ENCODE peak calls at places on chromosomes 7 and 10, in five cellular contexts. L, D, Z, G and M are unnamed samples.

GRCh38 chr7:100837099-100837836 is 9.9 kb upstream of the EPHB4 start:
- DNase-seq in L (peak; percentile 89), D (peak; percentile 91), Z (peak; percentile 72), G (peak; percentile 97), M (peak; percentile 77)

GRCh38 chr10:95326396-95326795 is 35.6 kb upstream of the PDLIM1 start:
- DNase-seq in L (no peak), D (no peak), Z (no peak), G (no peak), M (no peak)

GRCh38 chr7:22713463-22713862 is 13.5 kb upstream of the IL6 start:
- DNase-seq in L (no peak), D (no peak), Z (no peak), G (no peak), M (no peak)

GRCh38 chr7:76217942-76218566 is 16.4 kb downstream of the SRRM3 start:
- DNase-seq in L (no peak), D (no peak), Z (no peak), G (no peak), M (no peak)

GRCh38 chr10:61952028-61952638 is 50.6 kb downstream of the ARID5B start:
- DNase-seq in L (no peak), D (no peak), Z (no peak), G (no peak), M (no peak)

GRCh38 chr7:91852263-91852741 is 28.2 kb downstream of the MTERF1 start:
- DNase-seq in L (no peak), D (peak; percentile 20), Z (no peak), G (peak; percentile 36), M (no peak)

GRCh38 chr7:146397141-146397540 is 280.5 kb downstream of the CNTNAP2 start:
- DNase-seq in L (no peak), D (no peak), Z (no peak), G (no peak), M (no peak)

GRCh38 chr7:78326870-78327269 is 528.3 kb downstream of the PHTF2 start:
- DNase-seq in L (no peak), D (peak; percentile 36), Z (peak; percentile 1), G (peak; percentile 55), M (no peak)

GRCh38 chr10:75101416-75102251 is 9.8 kb upstream of the SAMD8 start:
- DNase-seq in L (no peak), D (no peak), Z (no peak), G (no peak), M (no peak)

GRCh38 chr10:128820663-128821062 is 646.4 kb upstream of the MGMT start:
- DNase-seq in L (no peak), D (no peak), Z (no peak), G (no peak), M (no peak)

GRCh38 chr7:131890191-131890590 is 333.8 kb upstream of the PODXL start:
- DNase-seq in L (no peak), D (peak; percentile 28), Z (no peak), G (no peak), M (no peak)

GRCh38 chr7:23472046-23472445 is 1.8 kb upstream of the IGF2BP3 start:
- DNase-seq in L (no peak), D (no peak), Z (no peak), G (no peak), M (no peak)

GRCh38 chr10:31157125-31157983 is 125.7 kb upstream of the ZNF438 start:
- DNase-seq in L (peak; percentile 39), D (peak; percentile 91), Z (peak; percentile 26), G (peak; percentile 88), M (peak; percentile 48)

GRCh38 chr10:66917104-66917503 is 8.7 kb upstream of the LRRTM3 start:
- DNase-seq in L (no peak), D (no peak), Z (no peak), G (no peak), M (no peak)

GRCh38 chr10:84114088-84114667 is 25.1 kb upstream of the GHITM start:
- DNase-seq in L (no peak), D (no peak), Z (no peak), G (no peak), M (no peak)

GRCh38 chr7:37433166-37433565 is 15.5 kb downstream of the ELMO1 start:
- DNase-seq in L (no peak), D (no peak), Z (no peak), G (no peak), M (no peak)

GRCh38 chr7:1392556-1392955 is 66.7 kb downstream of the MICALL2 start:
- DNase-seq in L (no peak), D (no peak), Z (no peak), G (no peak), M (no peak)

GRCh38 chr10:132591166-132591971 is 53.8 kb downstream of the INPP5A start:
- DNase-seq in L (no peak), D (peak; percentile 90), Z (no peak), G (peak; percentile 63), M (no peak)

GRCh38 chr10:48400129-48400849 is 93.8 kb downstream of the MAPK8 start:
- DNase-seq in L (no peak), D (peak; percentile 72), Z (no peak), G (no peak), M (no peak)

GRCh38 chr7:73354196-73354595 is 26.2 kb downstream of the FKBP6 start:
- DNase-seq in L (no peak), D (no peak), Z (no peak), G (no peak), M (no peak)

GRCh38 chr7:48035967-48036478 is 680 bp downstream of the C7orf57 start:
- DNase-seq in L (peak; percentile 18), D (peak; percentile 42), Z (no peak), G (peak; percentile 60), M (no peak)

GRCh38 chr7:138458576-138459234 is 1.4 kb upstream of the TRIM24 start:
- DNase-seq in L (no peak), D (no peak), Z (no peak), G (no peak), M (no peak)

GRCh38 chr7:33485746-33486491 is 356.6 kb downstream of the BBS9 start:
- DNase-seq in L (no peak), D (peak; percentile 38), Z (no peak), G (peak; percentile 53), M (no peak)

GRCh38 chr7:135213831-135214230 is 2.5 kb upstream of the WDR91 start:
- DNase-seq in L (no peak), D (no peak), Z (no peak), G (no peak), M (no peak)

GRCh38 chr7:66682350-66683093 is 53.8 kb downstream of the KCTD7 start:
- DNase-seq in L (no peak), D (peak; percentile 64), Z (no peak), G (peak; percentile 73), M (no peak)

GRCh38 chr7:42932861-42933591 is 850 bp downstream of the MRPL32 start:
- DNase-seq in L (no peak), D (peak; percentile 38), Z (no peak), G (peak; percentile 54), M (no peak)

GRCh38 chr7:113128028-113128427 is 9.7 kb upstream of the SMIM30 start:
- DNase-seq in L (no peak), D (peak; percentile 19), Z (no peak), G (peak; percentile 56), M (no peak)

GRCh38 chr7:123624527-123625183 is 23.0 kb downstream of the ASB15 start:
- DNase-seq in L (no peak), D (no peak), Z (no peak), G (no peak), M (no peak)

GRCh38 chr7:28686418-28686800 is 271.7 kb downstream of the TRIL start:
- DNase-seq in L (peak; percentile 14), D (peak; percentile 88), Z (peak; percentile 59), G (peak; percentile 80), M (peak; percentile 38)

GRCh38 chr7:17584822-17585221 is 286.4 kb downstream of the AHR start:
- DNase-seq in L (no peak), D (peak; percentile 92), Z (no peak), G (peak; percentile 28), M (peak; percentile 49)

GRCh38 chr10:124616040-124616835 is 127.9 kb downstream of the FAM53B start:
- DNase-seq in L (no peak), D (no peak), Z (no peak), G (no peak), M (no peak)

DNA sequence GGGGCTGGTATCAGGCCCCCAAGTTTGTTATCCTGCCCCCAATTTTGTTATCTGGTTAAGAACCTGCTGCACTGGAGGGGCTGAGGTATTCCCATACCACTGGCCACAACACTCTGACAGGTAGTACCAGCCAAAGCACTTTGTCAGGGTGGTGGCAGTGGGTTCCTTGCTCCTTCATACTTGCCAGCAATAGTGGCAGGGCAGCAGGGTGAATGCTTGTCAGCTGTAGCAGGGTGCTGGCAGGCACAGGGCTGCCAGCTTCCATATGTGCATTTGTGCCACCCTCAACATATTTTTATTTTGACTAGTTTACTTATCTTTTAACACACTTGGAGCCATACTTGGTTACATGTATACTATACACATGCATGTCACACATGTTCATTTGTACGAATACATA is 294.0 kb upstream of the VWC2 start:
- DNase-seq in L (no peak), D (no peak), Z (no peak), G (no peak), M (no peak)
- H3K4me3 ChIP-seq in L (no peak overlapping the region), D (no peak overlapping the region), Z (no peak overlapping the region), G (no peak overlapping the region), M (no peak overlapping the region)

DNA sequence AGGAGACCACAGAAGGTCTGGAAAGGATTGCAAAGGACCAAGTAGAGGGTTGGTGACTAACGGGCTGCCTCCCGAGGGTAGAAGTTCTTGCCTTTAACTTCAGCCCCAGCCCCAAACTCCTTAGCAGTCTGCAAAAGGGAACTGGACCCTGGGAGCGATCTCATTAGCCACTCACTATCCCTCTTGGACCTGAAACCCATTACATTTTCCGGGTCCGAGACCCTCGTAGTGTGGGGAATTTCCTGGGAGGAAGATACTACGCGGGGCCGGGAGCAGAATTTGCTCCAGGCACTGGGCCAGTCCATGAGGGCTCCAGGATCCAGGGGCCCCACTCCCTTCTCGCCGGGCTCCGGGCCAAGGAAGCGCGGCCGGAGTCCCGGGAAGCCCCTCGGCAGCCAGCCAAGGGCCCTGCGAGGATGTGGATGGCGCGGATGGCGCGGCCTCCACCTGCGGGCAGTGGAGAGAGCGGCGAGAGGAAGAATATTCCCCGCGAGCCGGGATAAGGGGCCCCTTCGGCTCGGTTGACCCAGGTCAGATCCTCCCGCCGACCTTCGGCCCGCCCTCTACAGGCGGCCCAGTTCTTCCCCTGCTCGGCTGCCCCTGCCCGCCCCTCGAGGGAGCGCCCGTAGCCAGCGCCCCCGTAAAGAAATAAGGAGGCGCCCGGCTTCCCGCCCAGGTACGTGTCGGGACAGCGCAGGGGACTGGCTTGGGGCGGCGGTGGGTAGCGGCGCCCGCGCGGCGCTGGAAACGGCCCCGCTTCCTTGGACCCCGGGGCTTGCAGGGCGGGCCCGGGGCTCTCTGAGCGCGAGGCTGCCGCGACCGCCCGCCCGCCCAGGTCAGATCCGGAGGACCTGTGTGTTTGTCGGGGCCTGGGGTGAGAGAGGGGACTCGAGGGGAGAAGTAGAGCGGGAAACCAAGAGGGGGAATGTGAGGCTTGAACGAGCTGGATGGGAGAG is at the start of gene MYO3A:
- DNase-seq in L (no peak), D (no peak), Z (no peak), G (no peak), M (no peak)
- H3K4me3 ChIP-seq in L (no peak within 1 kb of the TSS), D (no peak within 1 kb of the TSS), Z (no peak within 1 kb of the TSS), G (no peak within 1 kb of the TSS), M (no peak within 1 kb of the TSS)

GRCh38 chr10:49550563-49550962 is 11.6 kb upstream of the ERCC6 start:
- DNase-seq in L (no peak), D (peak; percentile 91), Z (no peak), G (peak; percentile 92), M (no peak)
- H3K4me3 ChIP-seq in L (no peak overlapping the region), D (no peak overlapping the region), Z (no peak overlapping the region), G (no peak overlapping the region), M (no peak overlapping the region)

DNA sequence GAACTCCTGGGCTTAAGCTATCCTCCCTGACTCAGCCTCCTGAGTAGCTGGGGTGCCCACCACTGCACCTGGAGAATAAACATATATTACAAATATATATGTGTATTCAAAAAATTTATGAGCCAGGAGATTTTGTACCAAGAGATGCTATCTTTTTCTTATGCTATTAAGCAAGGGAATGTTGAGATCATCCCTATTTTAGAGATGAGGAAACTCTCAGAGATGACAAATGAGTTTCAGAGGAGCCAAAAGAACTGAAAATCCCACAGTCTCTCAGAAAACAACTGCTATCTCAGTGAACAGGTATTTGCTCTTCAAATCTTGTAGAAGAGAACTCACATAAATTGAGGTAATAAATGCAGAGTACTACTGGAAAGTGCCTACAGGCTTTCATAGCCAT is 29.6 kb upstream of the ANAPC16 start:
- DNase-seq in L (no peak), D (peak; percentile 25), Z (no peak), G (peak; percentile 31), M (no peak)
- H3K4me3 ChIP-seq in L (no peak overlapping the region), D (no peak overlapping the region), Z (no peak overlapping the region), G (no peak overlapping the region), M (no peak overlapping the region)